ENCODE peak calls at places on chromosomes 12 and 14, in five cellular contexts. G is HCT116, J is tibial artery, R is left ventricle myocardium inferior, B is heart left ventricle. I is an unnamed sample.

GRCh38 chr12:65938807-65939206 is 114.5 kb downstream of the HMGA2 start:
- DNase-seq in R (no peak), B (no peak), J (no peak), G (no peak), I (no peak)

GRCh38 chr12:104520242-104520900 is 63.6 kb downstream of the CHST11 start:
- DNase-seq in R (no peak), B (no peak), G (no peak), J (no peak), I (no peak)

GRCh38 chr14:89767861-89768268 is 186.7 kb downstream of the EFCAB11 start:
- DNase-seq in G (peak; percentile 43), J (no peak), B (no peak), R (no peak), I (peak; percentile 69)

GRCh38 chr12:130521375-130522124 is 183.9 kb downstream of the PIWIL1 start:
- DNase-seq in G (no peak), R (no peak), B (no peak), J (no peak), I (no peak)

GRCh38 chr12:84727964-84728363 is 184.6 kb downstream of the SLC6A15 start:
- DNase-seq in J (no peak), B (no peak), G (no peak), R (no peak), I (no peak)

GRCh38 chr12:28699029-28699428 is 450.0 kb upstream of the FAR2 start:
- DNase-seq in R (no peak), B (no peak), J (no peak), G (no peak), I (no peak)

GRCh38 chr12:75725505-75726120 is 214.2 kb upstream of the KRR1 start:
- DNase-seq in G (peak; percentile 89), J (no peak), B (no peak), R (no peak), I (no peak)

GRCh38 chr12:12441051-12441807 is 84.4 kb downstream of the BORCS5 start:
- DNase-seq in R (no peak), G (no peak), J (no peak), B (no peak), I (no peak)

DNA sequence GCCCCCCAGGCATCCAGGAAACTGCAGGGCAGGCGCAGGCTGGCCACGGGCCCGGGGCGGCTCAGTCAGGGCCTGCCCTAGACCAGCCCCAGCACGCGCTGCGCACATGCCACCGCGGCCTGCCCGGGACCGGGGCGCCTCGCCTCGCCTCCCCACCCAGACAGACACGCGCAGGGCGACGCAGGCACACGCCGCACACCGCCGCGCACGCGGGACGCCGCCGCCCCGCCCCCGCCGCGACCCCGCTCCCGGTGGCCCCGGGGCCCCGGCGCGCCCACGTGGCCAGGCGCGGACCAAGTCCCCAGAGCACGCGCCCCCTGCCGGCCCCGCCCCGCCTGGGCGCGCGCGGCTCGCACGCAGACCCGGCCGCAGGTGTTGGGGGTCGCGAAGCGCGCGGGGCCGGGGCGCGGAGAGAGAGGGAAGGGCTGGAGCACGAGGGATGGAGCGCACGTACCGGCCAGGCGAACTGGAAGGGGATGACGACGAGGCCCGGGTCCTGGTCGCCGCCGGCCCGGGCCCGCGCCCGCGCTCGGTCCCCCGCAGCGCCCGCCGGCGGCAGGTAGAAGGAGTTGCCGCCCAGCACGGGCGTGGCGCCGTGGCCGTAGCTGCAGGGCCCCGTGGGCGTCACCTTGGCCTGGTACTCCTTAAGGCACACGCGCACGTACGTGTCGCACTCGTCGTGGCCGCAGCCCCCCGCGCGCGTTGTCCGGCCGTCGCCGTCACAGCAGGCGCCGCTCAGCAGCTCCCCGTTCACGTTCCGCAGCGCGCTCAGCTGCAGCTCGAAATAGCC is 1.1 kb downstream of the JAG2 start:
- DNase-seq in J (no peak), G (no peak), B (no peak), R (no peak), I (no peak)
- H3K27me3 ChIP-seq in J (peaks cover 69% of the 10 kb centered on the region), G (no peaks in the 10 kb centered on the region), B (no peaks in the 10 kb centered on the region), R (peaks cover 36% of the 10 kb centered on the region), I (peaks cover 4% of the 10 kb centered on the region)

DNA sequence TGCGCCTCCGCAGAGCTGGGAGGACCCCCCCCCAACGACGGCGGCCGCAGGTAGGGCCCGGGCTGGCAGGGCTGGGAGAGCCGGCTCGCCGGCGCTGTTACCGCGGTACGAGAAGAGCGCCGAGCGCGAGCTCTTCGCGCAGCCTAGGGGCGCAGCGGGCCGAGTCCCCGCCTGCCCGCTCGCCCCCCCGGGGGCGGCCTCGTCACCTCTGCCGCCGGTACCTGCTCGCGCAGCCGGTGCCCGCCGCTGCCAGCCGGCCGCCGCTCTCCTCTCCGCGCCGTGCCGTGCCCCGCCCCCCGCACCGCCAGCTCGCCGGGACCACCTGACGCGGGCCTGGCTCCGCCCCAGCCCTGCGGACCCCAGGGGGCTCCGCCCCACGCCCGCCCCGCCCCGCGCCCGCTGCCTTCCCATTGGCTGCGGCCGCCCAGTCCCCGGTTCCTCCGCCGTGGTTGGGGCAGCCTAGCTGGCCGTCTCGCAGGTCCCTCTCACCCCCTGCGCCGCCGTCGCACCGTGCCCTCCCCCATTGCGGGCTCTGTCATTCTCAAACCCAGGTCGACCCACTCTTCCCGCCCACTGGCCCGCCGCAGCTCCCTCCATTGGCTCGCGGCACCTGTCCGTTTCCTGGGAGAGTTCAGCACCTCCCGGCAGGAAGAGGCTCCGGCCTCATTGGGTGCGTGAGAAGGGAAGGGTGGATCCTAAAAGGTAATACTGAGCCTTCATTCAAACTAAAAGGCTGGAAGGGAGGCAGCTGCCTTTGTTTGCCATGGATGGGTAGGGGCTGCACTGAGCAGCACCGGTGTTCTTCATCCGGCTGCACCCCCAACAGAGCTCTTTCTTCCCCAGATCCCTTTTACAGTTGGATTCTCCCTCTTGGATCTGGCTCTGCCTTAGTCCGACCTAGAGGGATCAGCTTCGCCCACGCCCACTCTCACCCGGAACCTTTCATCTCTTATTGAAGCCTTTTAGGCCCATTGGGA is at the start of gene MAP3K9:
- DNase-seq in B (peak; percentile 93), R (peak; percentile 86), G (peak; percentile 96), J (peak; percentile 81), I (peak; percentile 82)
- H3K27ac ChIP-seq in B (peak within 1 kb of the TSS; percentile 75), R (peak within 1 kb of the TSS; percentile 68), G (peak within 1 kb of the TSS; percentile 71), J (no peak within 1 kb of the TSS), I (peak within 1 kb of the TSS; percentile 60)

GRCh38 chr12:6873094-6874006 is at the start of gene SPSB2:
- DNase-seq in G (peak; percentile 89), B (peak; percentile 98), J (peak; percentile 99), R (peak; percentile 98), I (peak; percentile 98)

GRCh38 chr12:6868211-6869048 is 1.1 kb downstream of the TPI1 start:
- DNase-seq in B (peak; percentile 22), R (no peak), G (no peak), J (no peak), I (no peak)

GRCh38 chr12:6872073-6873048 is 742 bp downstream of the SPSB2 start:
- DNase-seq in R (peak; percentile 83), J (peak; percentile 91), G (peak; percentile 49), B (peak; percentile 83), I (peak; percentile 80)

GRCh38 chr12:6869049-6870021 is 2.0 kb downstream of the TPI1 start:
- DNase-seq in J (peak; percentile 85), R (peak; percentile 69), G (peak; percentile 64), B (peak; percentile 77), I (peak; percentile 84)

DNA sequence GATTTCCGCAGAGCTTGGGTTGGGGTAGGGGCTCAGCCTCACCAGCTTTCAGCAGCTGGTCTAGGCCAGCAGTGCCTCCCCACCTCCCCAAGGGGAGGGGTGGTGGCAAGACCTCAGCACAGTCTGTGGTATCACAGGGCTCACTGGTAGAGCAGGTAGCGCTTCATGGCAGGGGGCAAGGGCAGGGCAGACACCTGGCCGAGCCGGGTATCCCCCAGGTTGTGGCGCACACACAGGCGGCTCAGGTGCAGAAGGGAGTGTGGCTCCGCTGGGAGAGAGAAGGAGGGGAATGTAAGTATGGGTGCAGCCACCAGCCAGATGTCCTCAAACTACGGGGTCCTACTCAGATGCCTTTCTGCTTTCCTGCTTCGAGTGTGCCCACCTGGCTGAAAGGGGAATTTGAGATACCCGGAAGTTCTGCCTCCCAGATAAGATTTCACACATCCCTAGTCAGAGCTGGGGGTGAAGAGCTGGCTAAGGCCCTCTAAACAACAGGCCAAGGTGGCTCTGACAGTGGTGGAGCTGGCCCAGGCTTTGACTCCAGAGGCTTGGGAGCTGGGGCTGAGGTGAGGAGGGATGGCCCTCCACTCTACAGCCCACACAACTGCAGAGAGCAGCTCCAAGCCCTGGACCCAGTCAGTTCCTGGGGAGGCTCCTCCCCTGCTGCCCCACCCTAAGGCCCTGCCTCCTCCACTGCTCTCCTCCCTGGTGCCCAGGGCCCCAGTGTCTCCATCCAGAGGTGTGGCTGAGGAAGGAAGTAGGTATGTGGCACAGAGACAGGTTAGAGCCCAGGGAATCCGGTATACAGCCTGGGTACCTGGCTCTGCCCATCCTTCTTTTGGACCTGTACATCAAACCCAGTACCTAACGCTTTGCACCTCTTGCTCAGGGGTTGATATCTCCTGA is 1.8 kb downstream of the SPSB2 start:
- DNase-seq in R (no peak), G (peak; percentile 56), B (peak; percentile 35), J (no peak), I (peak; percentile 21)
- H3K4me3 ChIP-seq in R (peak overlapping the region; percentile 89), G (peak overlapping the region; percentile 73), B (peak overlapping the region; percentile 93), J (peak overlapping the region; percentile 73), I (peak overlapping the region; percentile 58)

DNA sequence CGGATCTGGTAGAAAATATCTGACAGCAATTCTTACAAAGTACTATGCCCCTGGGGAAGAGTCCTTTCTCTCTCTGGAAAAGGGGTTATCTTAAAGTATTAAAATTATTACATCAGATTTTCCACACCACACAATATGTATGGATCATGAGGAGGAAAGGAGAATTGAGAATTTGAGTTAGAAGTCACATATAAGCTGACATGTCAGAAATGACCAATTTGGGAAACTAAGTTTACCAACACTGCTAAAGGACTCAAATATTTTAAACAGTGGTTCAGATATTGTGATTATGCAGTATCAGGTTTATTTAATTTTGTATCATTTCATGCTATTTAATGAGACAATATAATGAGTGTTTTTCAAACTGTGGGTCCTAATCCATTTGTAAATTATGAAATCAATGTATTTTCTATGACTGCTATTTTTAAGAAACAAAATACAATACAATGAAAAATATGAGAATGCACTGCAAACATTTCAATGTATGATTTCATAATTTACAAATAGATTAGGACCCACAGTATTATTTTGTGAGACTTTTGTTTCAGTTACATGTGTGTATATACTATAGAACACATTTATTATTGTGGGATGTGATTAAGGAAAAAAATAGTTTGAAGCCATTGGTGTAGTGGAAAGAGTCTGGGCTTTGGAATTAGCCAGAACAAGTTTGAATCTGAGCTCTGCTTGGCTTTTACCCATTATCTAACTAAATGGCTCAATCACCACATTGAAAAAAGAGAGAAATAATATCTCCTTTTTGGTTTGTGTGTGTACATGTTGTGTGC is 1.8 kb upstream of the INSM2 start:
- DNase-seq in B (no peak), R (no peak), G (no peak), J (no peak), I (no peak)
- H3K27me3 ChIP-seq in B (peaks cover 64% of the 10 kb centered on the region), R (peaks cover 89% of the 10 kb centered on the region), G (no peaks in the 10 kb centered on the region), J (peaks cover 51% of the 10 kb centered on the region), I (peaks cover 21% of the 10 kb centered on the region)

GRCh38 chr14:77230914-77231313 is 40.1 kb downstream of the NGB start:
- DNase-seq in J (no peak), B (no peak), R (no peak), G (no peak), I (no peak)

GRCh38 chr14:77222546-77223225 is 41.1 kb downstream of the TMEM63C start:
- DNase-seq in B (no peak), G (no peak), R (no peak), J (no peak), I (no peak)

GRCh38 chr14:77225254-77225653 is 43.7 kb downstream of the TMEM63C start:
- DNase-seq in B (no peak), J (no peak), G (no peak), R (no peak), I (no peak)

GRCh38 chr14:77228056-77228455 is 43.0 kb downstream of the NGB start:
- DNase-seq in G (no peak), J (no peak), B (no peak), R (no peak), I (no peak)
- H3K27ac ChIP-seq in G (no peak overlapping the region), J (no peak overlapping the region), B (no peak overlapping the region), R (no peak overlapping the region), I (no peak overlapping the region)

I was measured in CD4-positive, alpha-beta memory T cell.